ENCODE peak calls at places on chromosomes 12 and 14, in ten cellular contexts. J is dorsolateral prefrontal cortex; S is CD8-positive, alpha-beta T cell; N is upper lobe of right lung; X is AG09309; V is tibial nerve; M is glutamatergic neuron; Q is cardiac fibroblast; C is foreskin fibroblast; D is neural crest cell. I is an unnamed sample.

GRCh38 chr14:74898694-74899093 is 17.0 kb downstream of the DLST start:
- DNase-seq in X (no peak), N (no peak), M (no peak), V (no peak), J (no peak), C (no peak), D (no peak), Q (no peak), S (no peak), I (no peak)

GRCh38 chr12:92866418-92866817 is 62.7 kb downstream of the EEA1 start:
- DNase-seq in S (no peak), J (no peak), D (no peak), M (no peak), V (no peak), C (no peak), X (no peak), Q (no peak), N (no peak), I (no peak)

GRCh38 chr12:131834798-131835615 is 6.8 kb downstream of the MMP17 start:
- DNase-seq in V (no peak), J (no peak), S (no peak), M (no peak), X (no peak), Q (no peak), N (no peak), C (no peak), D (no peak), I (no peak)

GRCh38 chr12:32566663-32567634 is 112.2 kb upstream of the DNM1L start:
- DNase-seq in X (no peak), C (no peak), V (no peak), N (no peak), M (no peak), Q (no peak), D (no peak), J (no peak), S (no peak), I (no peak)

GRCh38 chr14:29390046-29390841 is 537.4 kb downstream of the PRKD1 start:
- DNase-seq in C (no peak), X (no peak), M (peak), N (no peak), D (peak), V (no peak), J (no peak), S (no peak), Q (no peak), I (no peak)

GRCh38 chr12:85253823-85254222 is 26.2 kb upstream of the ALX1 start:
- DNase-seq in M (no peak), X (no peak), S (no peak), Q (no peak), D (no peak), J (no peak), C (no peak), N (no peak), V (no peak), I (no peak)

GRCh38 chr14:95741051-95741490 is 27.1 kb upstream of the TCL1A start:
- DNase-seq in N (no peak), Q (no peak), J (no peak), V (no peak), C (no peak), X (no peak), M (peak), S (no peak), D (no peak), I (no peak)

GRCh38 chr12:91492648-91493047 is 310.0 kb upstream of the DCN start:
- DNase-seq in D (no peak), C (no peak), V (no peak), Q (no peak), J (no peak), X (no peak), S (no peak), N (no peak), M (no peak), I (no peak)

GRCh38 chr14:103118019-103118662 is 5.1 kb upstream of the TNFAIP2 start:
- DNase-seq in V (peak), C (no peak), J (peak), M (no peak), N (no peak), X (no peak), Q (peak), S (no peak), D (no peak), I (no peak)

GRCh38 chr14:52844262-52845060 is 53.1 kb upstream of the GNPNAT1 start:
- DNase-seq in N (no peak), S (no peak), J (no peak), X (no peak), D (no peak), M (no peak), C (no peak), Q (peak), V (no peak), I (no peak)

GRCh38 chr12:45281994-45282393 is 66.1 kb downstream of the ANO6 start:
- DNase-seq in J (no peak), Q (peak), N (no peak), V (no peak), C (no peak), D (no peak), S (no peak), X (no peak), M (no peak), I (no peak)

GRCh38 chr14:50001146-50001998 is 108.5 kb downstream of the ARF6 start:
- DNase-seq in V (peak), D (no peak), Q (peak), M (no peak), X (peak), C (peak), N (peak), S (peak), J (no peak), I (no peak)

GRCh38 chr12:27237790-27238771 is 6.0 kb upstream of the STK38L start:
- DNase-seq in M (no peak), X (no peak), N (no peak), J (no peak), C (no peak), V (no peak), Q (peak), D (no peak), S (no peak), I (no peak)

GRCh38 chr12:31118347-31118830 is 44.7 kb downstream of the DDX11 start:
- DNase-seq in S (peak), C (no peak), Q (peak), D (no peak), J (no peak), M (no peak), V (no peak), X (no peak), N (no peak), I (peak)

DNA sequence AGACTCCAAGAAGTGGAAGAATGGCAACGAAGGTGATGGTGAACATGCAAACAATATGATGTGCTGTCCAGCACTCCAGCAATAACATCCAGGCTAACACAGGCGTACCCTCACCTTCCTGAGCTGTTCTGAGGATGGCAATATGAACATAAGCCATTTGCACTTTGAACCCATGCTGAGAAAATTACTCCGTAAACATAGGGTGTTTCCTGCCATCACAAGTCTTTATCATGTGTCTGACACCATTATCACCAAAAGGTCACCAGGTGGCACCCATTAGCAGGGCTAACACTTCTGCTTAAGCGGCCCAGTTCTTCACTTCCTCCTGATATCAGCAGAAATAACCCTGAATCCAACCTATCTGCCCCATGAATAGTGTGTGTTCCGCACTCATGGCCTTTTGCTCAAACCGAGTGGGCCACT is 482.8 kb downstream of the MED13L start:
- DNase-seq in M (no peak), V (no peak), J (no peak), C (no peak), Q (no peak), X (no peak), D (no peak), N (no peak), S (no peak), I (no peak)
- TF ChIP-seq CTCF in M (no peak), V (no peak), J (no peak), C (no peak), Q (no peak), X (no peak), D (no peak), N (no peak), S (no peak), I (no peak)

GRCh38 chr12:122946690-122947271 is 19.5 kb downstream of the ABCB9 start:
- DNase-seq in Q (peak), D (no peak), N (peak), C (peak), V (peak), J (no peak), M (no peak), X (peak), S (peak), I (no peak)

GRCh38 chr12:122949405-122949804 is 16.9 kb downstream of the ABCB9 start:
- DNase-seq in J (no peak), Q (no peak), V (no peak), C (no peak), D (no peak), M (no peak), N (no peak), X (no peak), S (no peak), I (no peak)

GRCh38 chr12:122948605-122949004 is 17.7 kb downstream of the ABCB9 start:
- DNase-seq in C (no peak), S (no peak), X (no peak), D (no peak), M (no peak), V (no peak), J (no peak), Q (no peak), N (no peak), I (no peak)

GRCh38 chr12:122945047-122945592 is 21.1 kb downstream of the ABCB9 start:
- DNase-seq in V (no peak), X (no peak), Q (no peak), C (no peak), S (no peak), N (no peak), D (no peak), J (no peak), M (no peak), I (no peak)

GRCh38 chr12:122947352-122947792 is 18.9 kb downstream of the ABCB9 start:
- DNase-seq in D (no peak), Q (no peak), M (no peak), N (peak), V (no peak), J (no peak), C (no peak), S (no peak), X (no peak), I (no peak)
- TF ChIP-seq CTCF in D (no peak), Q (no peak), M (no peak), N (peak), V (peak), J (no peak), C (no peak), S (no peak), X (no peak), I (no peak)

DNA sequence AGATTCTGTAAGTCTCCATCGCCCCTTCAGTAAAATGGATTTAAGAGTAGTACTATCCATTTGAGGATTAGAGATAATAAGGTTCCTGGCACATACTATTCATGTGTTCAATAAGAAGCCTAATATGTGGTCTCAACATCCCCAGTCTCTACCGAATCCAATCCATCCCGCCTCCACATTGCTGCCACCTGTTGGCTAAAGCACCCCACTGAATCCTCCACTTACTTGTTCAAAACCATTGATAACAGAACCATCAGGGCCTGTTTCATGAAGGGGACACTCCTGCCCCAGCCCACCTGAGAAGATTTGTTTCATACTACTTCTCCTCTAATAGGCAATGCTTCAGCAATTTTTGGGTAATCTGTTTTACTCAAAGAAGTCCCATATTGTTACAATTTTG is 147.5 kb downstream of the SLC2A13 start:
- DNase-seq in N (no peak), X (no peak), S (no peak), V (no peak), Q (peak), D (no peak), C (no peak), J (no peak), M (no peak), I (no peak)
- TF ChIP-seq CTCF in N (peak), X (peak), S (no peak), V (no peak), Q (peak), D (no peak), C (no peak), J (no peak), M (no peak), I (no peak)

DNA sequence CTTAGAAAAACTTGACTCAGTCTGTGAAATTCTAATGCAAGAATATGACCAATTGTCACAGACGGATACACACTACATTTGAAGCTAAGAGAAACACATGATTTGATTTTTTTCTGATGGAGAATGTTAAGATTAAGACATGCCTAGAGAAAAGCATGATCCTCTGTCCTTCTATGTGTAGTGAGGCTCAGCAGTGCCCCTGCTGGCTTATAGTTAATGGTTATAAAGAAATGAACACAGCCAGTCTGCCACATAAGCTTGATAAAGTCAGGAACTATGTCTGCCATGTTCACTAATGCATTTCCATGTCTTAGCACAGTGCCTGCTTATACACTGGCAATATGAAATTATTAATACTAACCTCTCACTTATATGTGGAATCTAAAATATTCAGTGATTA is 168.1 kb upstream of the DAAM1 start:
- DNase-seq in Q (peak), V (no peak), D (no peak), M (peak), X (no peak), C (peak), S (no peak), J (no peak), N (no peak), I (no peak)
- TF ChIP-seq CTCF in Q (peak), V (no peak), D (peak), M (peak), X (peak), C (peak), S (no peak), J (peak), N (peak), I (peak)

GRCh38 chr12:16385779-16386646 is 38.6 kb downstream of the MGST1 start:
- DNase-seq in V (no peak), D (no peak), C (peak), N (no peak), Q (peak), S (no peak), J (peak), X (peak), M (no peak), I (peak)
- TF ChIP-seq CTCF in V (peak), D (peak), C (peak), N (peak), Q (peak), S (no peak), J (peak), X (peak), M (no peak), I (peak)

GRCh38 chr14:98984027-98984718 is 287.8 kb downstream of the BCL11B start:
- DNase-seq in X (no peak), M (no peak), Q (no peak), J (no peak), S (no peak), V (no peak), D (no peak), C (no peak), N (no peak), I (no peak)
- TF ChIP-seq CTCF in X (no peak), M (no peak), Q (no peak), J (no peak), S (no peak), V (no peak), D (no peak), C (no peak), N (no peak), I (no peak)

I was measured in nephron progenitor cell.